ENCODE peak calls at places on chromosomes 12 and 14, in six cellular contexts. One of them, this sample, is unnamed.

GRCh38 chr12:117042171-117042809 is 56.9 kb downstream of the TESC start:
- DNase-seq in NCI-H1092 treated with DMSO at 0.1 percent for 48 hours: no peak
- DNase-seq in activated CD4-positive, alpha-beta T cell treated with anti-CD3 and anti-CD28 coated beads, Interleukin-2, amount 50 U/mL, for 24 hours: no peak
- DNase-seq in pancreas: no peak
- DNase-seq in CD8-positive, alpha-beta memory T cell: no peak
- DNase-seq in NT2/D1: no peak
- DNase-seq in this sample: peak; percentile 81

GRCh38 chr12:4274960-4275868 is 1.7 kb downstream of the CCND2 start:
- DNase-seq in NCI-H1092 treated with DMSO at 0.1 percent for 48 hours: no peak
- DNase-seq in activated CD4-positive, alpha-beta T cell treated with anti-CD3 and anti-CD28 coated beads, Interleukin-2, amount 50 U/mL, for 24 hours: no peak
- DNase-seq in pancreas: no peak
- DNase-seq in CD8-positive, alpha-beta memory T cell: peak; percentile 29
- DNase-seq in NT2/D1: no peak
- DNase-seq in this sample: no peak

GRCh38 chr14:81784084-81784483 is 250.4 kb upstream of the SEL1L start:
- DNase-seq in NCI-H1092 treated with DMSO at 0.1 percent for 48 hours: no peak
- DNase-seq in activated CD4-positive, alpha-beta T cell treated with anti-CD3 and anti-CD28 coated beads, Interleukin-2, amount 50 U/mL, for 24 hours: no peak
- DNase-seq in pancreas: no peak
- DNase-seq in CD8-positive, alpha-beta memory T cell: no peak
- DNase-seq in NT2/D1: no peak
- DNase-seq in this sample: no peak

GRCh38 chr12:11621797-11622423 is 27.6 kb upstream of the ETV6 start:
- DNase-seq in NCI-H1092 treated with DMSO at 0.1 percent for 48 hours: no peak
- DNase-seq in activated CD4-positive, alpha-beta T cell treated with anti-CD3 and anti-CD28 coated beads, Interleukin-2, amount 50 U/mL, for 24 hours: no peak
- DNase-seq in pancreas: no peak
- DNase-seq in CD8-positive, alpha-beta memory T cell: peak; percentile 25
- DNase-seq in NT2/D1: no peak
- DNase-seq in this sample: no peak

GRCh38 chr12:104057771-104058197 is 6.5 kb upstream of the HCFC2 start:
- DNase-seq in NCI-H1092 treated with DMSO at 0.1 percent for 48 hours: peak; percentile 27
- DNase-seq in activated CD4-positive, alpha-beta T cell treated with anti-CD3 and anti-CD28 coated beads, Interleukin-2, amount 50 U/mL, for 24 hours: no peak
- DNase-seq in pancreas: no peak
- DNase-seq in CD8-positive, alpha-beta memory T cell: peak; percentile 10
- DNase-seq in NT2/D1: no peak
- DNase-seq in this sample: no peak

GRCh38 chr12:114274131-114274530 is 131.8 kb downstream of the TBX5 start:
- DNase-seq in NCI-H1092 treated with DMSO at 0.1 percent for 48 hours: peak; percentile 6
- DNase-seq in activated CD4-positive, alpha-beta T cell treated with anti-CD3 and anti-CD28 coated beads, Interleukin-2, amount 50 U/mL, for 24 hours: no peak
- DNase-seq in pancreas: no peak
- DNase-seq in CD8-positive, alpha-beta memory T cell: no peak
- DNase-seq in NT2/D1: no peak
- DNase-seq in this sample: no peak

GRCh38 chr12:10098762-10099161 is at the start of gene CLEC1A:
- DNase-seq in NCI-H1092 treated with DMSO at 0.1 percent for 48 hours: no peak
- DNase-seq in activated CD4-positive, alpha-beta T cell treated with anti-CD3 and anti-CD28 coated beads, Interleukin-2, amount 50 U/mL, for 24 hours: no peak
- DNase-seq in pancreas: no peak
- DNase-seq in CD8-positive, alpha-beta memory T cell: no peak
- DNase-seq in NT2/D1: peak; percentile 89
- DNase-seq in this sample: no peak

GRCh38 chr14:70096866-70097265 is 91.9 kb downstream of the SLC8A3 start:
- DNase-seq in NCI-H1092 treated with DMSO at 0.1 percent for 48 hours: peak; percentile 24
- DNase-seq in activated CD4-positive, alpha-beta T cell treated with anti-CD3 and anti-CD28 coated beads, Interleukin-2, amount 50 U/mL, for 24 hours: no peak
- DNase-seq in pancreas: no peak
- DNase-seq in CD8-positive, alpha-beta memory T cell: no peak
- DNase-seq in NT2/D1: no peak
- DNase-seq in this sample: no peak

GRCh38 chr14:56271988-56272387 is 153.8 kb downstream of the PELI2 start:
- DNase-seq in NCI-H1092 treated with DMSO at 0.1 percent for 48 hours: no peak
- DNase-seq in activated CD4-positive, alpha-beta T cell treated with anti-CD3 and anti-CD28 coated beads, Interleukin-2, amount 50 U/mL, for 24 hours: no peak
- DNase-seq in pancreas: no peak
- DNase-seq in CD8-positive, alpha-beta memory T cell: no peak
- DNase-seq in NT2/D1: no peak
- DNase-seq in this sample: no peak

GRCh38 chr14:23175823-23176222 is 7.6 kb downstream of the SLC7A8 start:
- DNase-seq in NCI-H1092 treated with DMSO at 0.1 percent for 48 hours: no peak
- DNase-seq in activated CD4-positive, alpha-beta T cell treated with anti-CD3 and anti-CD28 coated beads, Interleukin-2, amount 50 U/mL, for 24 hours: no peak
- DNase-seq in pancreas: no peak
- DNase-seq in CD8-positive, alpha-beta memory T cell: no peak
- DNase-seq in NT2/D1: no peak
- DNase-seq in this sample: no peak

GRCh38 chr12:28027947-28028724 is 55.6 kb upstream of the PTHLH start:
- DNase-seq in NCI-H1092 treated with DMSO at 0.1 percent for 48 hours: no peak
- DNase-seq in activated CD4-positive, alpha-beta T cell treated with anti-CD3 and anti-CD28 coated beads, Interleukin-2, amount 50 U/mL, for 24 hours: no peak
- DNase-seq in pancreas: no peak
- DNase-seq in CD8-positive, alpha-beta memory T cell: no peak
- DNase-seq in NT2/D1: no peak
- DNase-seq in this sample: no peak

GRCh38 chr12:109946505-109946904 is 46.4 kb downstream of the TCHP start:
- DNase-seq in NCI-H1092 treated with DMSO at 0.1 percent for 48 hours: no peak
- DNase-seq in activated CD4-positive, alpha-beta T cell treated with anti-CD3 and anti-CD28 coated beads, Interleukin-2, amount 50 U/mL, for 24 hours: no peak
- DNase-seq in pancreas: peak; percentile 57
- DNase-seq in CD8-positive, alpha-beta memory T cell: no peak
- DNase-seq in NT2/D1: peak; percentile 52
- DNase-seq in this sample: no peak

GRCh38 chr12:92049403-92049802 is 96.2 kb downstream of the BTG1 start:
- DNase-seq in NCI-H1092 treated with DMSO at 0.1 percent for 48 hours: no peak
- DNase-seq in activated CD4-positive, alpha-beta T cell treated with anti-CD3 and anti-CD28 coated beads, Interleukin-2, amount 50 U/mL, for 24 hours: no peak
- DNase-seq in pancreas: no peak
- DNase-seq in CD8-positive, alpha-beta memory T cell: no peak
- DNase-seq in NT2/D1: no peak
- DNase-seq in this sample: no peak

GRCh38 chr14:27366596-27366995 is 768.8 kb upstream of the NOVA1 start:
- DNase-seq in NCI-H1092 treated with DMSO at 0.1 percent for 48 hours: no peak
- DNase-seq in activated CD4-positive, alpha-beta T cell treated with anti-CD3 and anti-CD28 coated beads, Interleukin-2, amount 50 U/mL, for 24 hours: no peak
- DNase-seq in pancreas: no peak
- DNase-seq in CD8-positive, alpha-beta memory T cell: no peak
- DNase-seq in NT2/D1: no peak
- DNase-seq in this sample: no peak

GRCh38 chr14:99250636-99251208 is 21.3 kb downstream of the BCL11B start:
- DNase-seq in NCI-H1092 treated with DMSO at 0.1 percent for 48 hours: no peak
- DNase-seq in activated CD4-positive, alpha-beta T cell treated with anti-CD3 and anti-CD28 coated beads, Interleukin-2, amount 50 U/mL, for 24 hours: no peak
- DNase-seq in pancreas: no peak
- DNase-seq in CD8-positive, alpha-beta memory T cell: peak; percentile 63
- DNase-seq in NT2/D1: no peak
- DNase-seq in this sample: no peak

GRCh38 chr12:4353785-4354208 is 25.7 kb downstream of the FGF23 start:
- DNase-seq in NCI-H1092 treated with DMSO at 0.1 percent for 48 hours: peak; percentile 7
- DNase-seq in activated CD4-positive, alpha-beta T cell treated with anti-CD3 and anti-CD28 coated beads, Interleukin-2, amount 50 U/mL, for 24 hours: peak; percentile 10
- DNase-seq in pancreas: no peak
- DNase-seq in CD8-positive, alpha-beta memory T cell: peak; percentile 66
- DNase-seq in NT2/D1: peak; percentile 43
- DNase-seq in this sample: no peak

This sample was measured in mucosa of gallbladder.